ENCODE peak calls at places on chromosomes 16 and 17, in eight cellular contexts. N is NCI-H345; K is stimulated activated CD4-positive, alpha-beta T cell treated with anti-CD3 and anti-CD28 coated beads, Interleukin-4, amount 100 ng/mL, for 1 hour; A is choroid plexus epithelial cell; P is EL; W is MV-4-11; V is stimulated activated CD8-positive, alpha-beta memory T cell treated with anti-CD3 and anti-CD28 coated beads, Interleukin-12 subunit alpha, Interleukin-12 subunit beta, amount 100 ng/mL, for 4 hours; G is MG63. C is an unnamed sample.

GRCh38 chr17:72419866-72420774 is 299.3 kb downstream of the SOX9 start:
- DNase-seq in N (no peak), K (no peak), A (no peak), P (peak), W (no peak), V (no peak), G (peak), C (peak)

GRCh38 chr16:87435399-87436224 is 43.5 kb downstream of the MAP1LC3B start:
- DNase-seq in N (no peak), K (no peak), A (peak), P (peak), W (no peak), V (no peak), G (no peak), C (peak)

GRCh38 chr16:78689031-78689430 is 589.6 kb downstream of the WWOX start:
- DNase-seq in N (peak), K (no peak), A (no peak), P (no peak), W (no peak), V (no peak), G (no peak), C (no peak)

GRCh38 chr17:50630524-50631194 is 4.0 kb upstream of the ABCC3 start:
- DNase-seq in N (peak), K (peak), A (peak), P (peak), W (no peak), V (peak), G (peak), C (peak)

GRCh38 chr17:54882950-54883349 is 17.7 kb upstream of the TOM1L1 start:
- DNase-seq in N (no peak), K (no peak), A (no peak), P (no peak), W (no peak), V (no peak), G (no peak), C (no peak)

GRCh38 chr17:76686538-76687277 is 24.1 kb downstream of the MXRA7 start:
- DNase-seq in N (no peak), K (no peak), A (no peak), P (no peak), W (no peak), V (no peak), G (no peak), C (no peak)

GRCh38 chr17:5422505-5422904 is 2.5 kb downstream of the RPAIN start:
- DNase-seq in N (no peak), K (no peak), A (peak), P (peak), W (no peak), V (no peak), G (peak), C (peak)

GRCh38 chr17:50904522-50905459 is 38.6 kb upstream of the TOB1 start:
- DNase-seq in N (peak), K (no peak), A (peak), P (no peak), W (no peak), V (no peak), G (peak), C (peak)

GRCh38 chr17:78647030-78647429 is 69.8 kb upstream of the DNAH17 start:
- DNase-seq in N (no peak), K (no peak), A (no peak), P (no peak), W (no peak), V (no peak), G (no peak), C (no peak)

GRCh38 chr17:6043405-6043804 is 26.8 kb upstream of the WSCD1 start:
- DNase-seq in N (no peak), K (no peak), A (no peak), P (no peak), W (no peak), V (no peak), G (no peak), C (no peak)

GRCh38 chr17:13102477-13102876 is 84.7 kb upstream of the ELAC2 start:
- DNase-seq in N (no peak), K (no peak), A (no peak), P (no peak), W (no peak), V (no peak), G (no peak), C (no peak)

GRCh38 chr17:2933606-2934005 is 129.8 kb downstream of the OR1D5 start:
- DNase-seq in N (no peak), K (no peak), A (no peak), P (no peak), W (no peak), V (no peak), G (no peak), C (no peak)

GRCh38 chr17:42178817-42179216 is 2.1 kb downstream of the KCNH4 start:
- DNase-seq in N (no peak), K (no peak), A (no peak), P (no peak), W (no peak), V (no peak), G (no peak), C (no peak)

GRCh38 chr16:8677481-8677880 is 3.1 kb downstream of the ABAT start:
- DNase-seq in N (no peak), K (no peak), A (no peak), P (peak), W (no peak), V (no peak), G (peak), C (peak)

GRCh38 chr17:83116311-83116771 is 36.9 kb downstream of the METRNL start:
- DNase-seq in N (no peak), K (no peak), A (no peak), P (no peak), W (no peak), V (no peak), G (no peak), C (no peak)

GRCh38 chr16:2082171-2082982 is 34.6 kb downstream of the TSC2 start:
- DNase-seq in N (no peak), K (no peak), A (peak), P (no peak), W (no peak), V (no peak), G (no peak), C (no peak)

GRCh38 chr16:68640972-68641371 is 4.1 kb upstream of the CDH3 start:
- DNase-seq in N (no peak), K (no peak), A (peak), P (peak), W (no peak), V (no peak), G (peak), C (peak)

GRCh38 chr17:48471807-48472484 is 41.9 kb upstream of the SKAP1 start:
- DNase-seq in N (peak), K (no peak), A (no peak), P (no peak), W (no peak), V (no peak), G (no peak), C (no peak)

GRCh38 chr16:20300312-20301097 is 26.8 kb downstream of the GP2 start:
- DNase-seq in N (peak), K (peak), A (peak), P (peak), W (peak), V (no peak), G (peak), C (peak)

GRCh38 chr17:64269687-64270649 is 6.9 kb upstream of the TEX2 start:
- DNase-seq in N (peak), K (no peak), A (no peak), P (no peak), W (no peak), V (no peak), G (no peak), C (no peak)

GRCh38 chr17:44976198-44976597 is 8.1 kb upstream of the C1QL1 start:
- DNase-seq in N (no peak), K (no peak), A (no peak), P (no peak), W (no peak), V (no peak), G (no peak), C (no peak)

GRCh38 chr17:82281502-82282238 is 8.2 kb upstream of the CSNK1D start:
- DNase-seq in N (no peak), K (peak), A (no peak), P (peak), W (peak), V (peak), G (peak), C (peak)

GRCh38 chr17:48261297-48261880 is 153.8 kb downstream of the SNX11 start:
- DNase-seq in N (no peak), K (no peak), A (peak), P (peak), W (peak), V (no peak), G (peak), C (peak)

GRCh38 chr17:67125417-67125816 is 81.1 kb downstream of the CACNG1 start:
- DNase-seq in N (no peak), K (no peak), A (no peak), P (no peak), W (no peak), V (no peak), G (no peak), C (no peak)

GRCh38 chr17:41415833-41416335 is 8.5 kb downstream of the KRT37 start:
- DNase-seq in N (no peak), K (no peak), A (peak), P (peak), W (no peak), V (no peak), G (peak), C (no peak)

GRCh38 chr17:45073414-45074070 is 12.4 kb downstream of the NMT1 start:
- DNase-seq in N (no peak), K (no peak), A (peak), P (peak), W (peak), V (no peak), G (no peak), C (no peak)

GRCh38 chr16:85541619-85542547 is 71.2 kb upstream of the GSE1 start:
- DNase-seq in N (no peak), K (no peak), A (no peak), P (peak), W (no peak), V (no peak), G (no peak), C (no peak)

GRCh38 chr17:57145347-57145746 is 60.3 kb downstream of the AKAP1 start:
- DNase-seq in N (no peak), K (no peak), A (no peak), P (no peak), W (no peak), V (no peak), G (no peak), C (no peak)